ENCODE peak calls at places on chromosomes 2 and 18, in eight cellular contexts. Q is stomach; A is A549; R is HL-60; X is CD8-positive, alpha-beta T cell; K is uterus; Z is cardiac muscle cell; S is AG04450. P is an unnamed sample.

GRCh38 chr2:69132960-69133590 is 120.1 kb downstream of the ANTXR1 start:
- DNase-seq in Q (no peak), A (no peak), R (no peak), X (no peak), K (no peak), Z (no peak), S (no peak), P (no peak)

GRCh38 chr2:226217191-226217590 is 582.4 kb downstream of the IRS1 start:
- DNase-seq in Q (no peak), A (no peak), R (no peak), X (no peak), K (no peak), Z (no peak), S (no peak), P (no peak)

GRCh38 chr2:215360596-215360995 is 48.7 kb downstream of the ATIC start:
- DNase-seq in Q (no peak), A (no peak), R (no peak), X (no peak), K (no peak), Z (no peak), S (no peak), P (no peak)

GRCh38 chr2:1462984-1463383 is 49.7 kb downstream of the TPO start:
- DNase-seq in Q (no peak), A (no peak), R (no peak), X (no peak), K (no peak), Z (no peak), S (no peak), P (no peak)

GRCh38 chr2:179454443-179455218 is 190.0 kb upstream of the SESTD1 start:
- DNase-seq in Q (no peak), A (no peak), R (no peak), X (no peak), K (no peak), Z (no peak), S (peak), P (no peak)

GRCh38 chr2:23703583-23704385 is 223.1 kb downstream of the ATAD2B start:
- DNase-seq in Q (no peak), A (no peak), R (no peak), X (no peak), K (peak), Z (no peak), S (no peak), P (no peak)

GRCh38 chr2:241514986-241515737 is 6.8 kb upstream of the STK25 start:
- DNase-seq in Q (no peak), A (no peak), R (no peak), X (no peak), K (no peak), Z (no peak), S (no peak), P (no peak)

GRCh38 chr2:13212115-13212514 is 495.4 kb downstream of the TRIB2 start:
- DNase-seq in Q (no peak), A (no peak), R (no peak), X (no peak), K (no peak), Z (no peak), S (no peak), P (no peak)

GRCh38 chr18:59155140-59155539 is 15.5 kb downstream of the SEC11C start:
- DNase-seq in Q (no peak), A (no peak), R (no peak), X (no peak), K (no peak), Z (no peak), S (peak), P (no peak)

GRCh38 chr18:69951182-69951581 is 3.5 kb upstream of the CD226 start:
- DNase-seq in Q (no peak), A (no peak), R (no peak), X (no peak), K (no peak), Z (no peak), S (no peak), P (no peak)

GRCh38 chr2:187618813-187619212 is 64.6 kb upstream of the TFPI start:
- DNase-seq in Q (no peak), A (no peak), R (no peak), X (no peak), K (no peak), Z (no peak), S (no peak), P (no peak)

GRCh38 chr2:239227661-239228371 is 173.0 kb downstream of the HDAC4 start:
- DNase-seq in Q (peak), A (no peak), R (no peak), X (no peak), K (no peak), Z (no peak), S (no peak), P (no peak)

GRCh38 chr2:239226677-239227076 is 174.1 kb downstream of the HDAC4 start:
- DNase-seq in Q (peak), A (no peak), R (no peak), X (no peak), K (no peak), Z (no peak), S (no peak), P (no peak)

GRCh38 chr2:239227111-239227581 is 173.7 kb downstream of the HDAC4 start:
- DNase-seq in Q (peak), A (no peak), R (no peak), X (no peak), K (no peak), Z (no peak), S (no peak), P (no peak)

GRCh38 chr2:239225456-239225855 is 175.4 kb downstream of the HDAC4 start:
- DNase-seq in Q (peak), A (no peak), R (peak), X (no peak), K (no peak), Z (no peak), S (no peak), P (no peak)

DNA sequence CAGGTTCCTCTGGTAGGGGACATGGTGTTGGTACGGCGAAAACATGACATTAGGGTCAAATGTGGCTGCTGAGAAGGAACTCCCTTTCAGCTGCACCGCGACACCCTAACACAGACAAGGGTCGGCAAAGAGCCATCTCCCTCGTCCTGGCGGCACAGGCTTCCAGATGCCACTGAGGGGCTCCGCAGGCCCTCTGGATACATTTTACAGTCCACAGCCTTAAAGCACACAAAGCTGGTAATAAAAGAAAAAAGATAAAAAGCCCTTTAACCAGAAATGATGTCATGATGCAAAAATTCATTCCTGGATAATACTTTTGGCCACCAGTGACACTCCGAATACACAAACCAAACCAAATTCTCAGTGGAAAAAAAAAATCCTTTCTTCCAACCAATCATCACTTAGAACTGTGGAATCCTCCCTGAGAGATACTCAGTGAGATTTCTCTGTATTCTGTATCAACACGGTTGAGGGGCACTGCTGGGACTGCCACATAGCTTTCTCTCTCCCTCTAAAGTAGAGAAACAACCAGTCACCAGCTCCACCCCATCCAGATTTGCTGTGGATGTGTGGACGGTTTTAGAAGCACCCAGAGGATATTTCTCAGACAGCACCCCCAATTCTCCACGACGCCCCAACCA is 174.8 kb downstream of the HDAC4 start:
- DNase-seq in Q (peak), A (no peak), R (no peak), X (no peak), K (no peak), Z (no peak), S (peak), P (no peak)
- H3K27ac ChIP-seq in Q (peak), A (peak), R (peak), X (no peak), K (peak), Z (no peak), S (peak), P (no peak)

GRCh38 chr2:151007365-151007764 is 254.3 kb downstream of the RBM43 start:
- DNase-seq in Q (no peak), A (no peak), R (no peak), X (no peak), K (no peak), Z (no peak), S (peak), P (no peak)
- TF ChIP-seq CTCF in Q (no peak), A (no peak), R (no peak), X (no peak), K (no peak), Z (no peak), S (no peak), P (no peak)

GRCh38 chr2:207796585-207797350 is 27.1 kb upstream of the FZD5 start:
- DNase-seq in Q (peak), A (no peak), R (no peak), X (no peak), K (no peak), Z (peak), S (no peak), P (no peak)
- H3K27ac ChIP-seq in Q (peak), A (peak), R (no peak), X (no peak), K (no peak), Z (peak), S (no peak), P (no peak)

GRCh38 chr2:45943231-45944044 is 292.0 kb downstream of the PRKCE start:
- DNase-seq in Q (no peak), A (no peak), R (no peak), X (no peak), K (no peak), Z (no peak), S (no peak), P (no peak)
- TF ChIP-seq CTCF in Q (no peak), A (peak), R (no peak), X (no peak), K (no peak), Z (peak), S (no peak), P (peak)

GRCh38 chr2:121090088-121090715 is 194.8 kb downstream of the TFCP2L1 start:
- DNase-seq in Q (no peak), A (no peak), R (no peak), X (no peak), K (no peak), Z (no peak), S (no peak), P (no peak)
- H3K27ac ChIP-seq in Q (no peak), A (no peak), R (no peak), X (no peak), K (no peak), Z (no peak), S (no peak), P (no peak)

DNA sequence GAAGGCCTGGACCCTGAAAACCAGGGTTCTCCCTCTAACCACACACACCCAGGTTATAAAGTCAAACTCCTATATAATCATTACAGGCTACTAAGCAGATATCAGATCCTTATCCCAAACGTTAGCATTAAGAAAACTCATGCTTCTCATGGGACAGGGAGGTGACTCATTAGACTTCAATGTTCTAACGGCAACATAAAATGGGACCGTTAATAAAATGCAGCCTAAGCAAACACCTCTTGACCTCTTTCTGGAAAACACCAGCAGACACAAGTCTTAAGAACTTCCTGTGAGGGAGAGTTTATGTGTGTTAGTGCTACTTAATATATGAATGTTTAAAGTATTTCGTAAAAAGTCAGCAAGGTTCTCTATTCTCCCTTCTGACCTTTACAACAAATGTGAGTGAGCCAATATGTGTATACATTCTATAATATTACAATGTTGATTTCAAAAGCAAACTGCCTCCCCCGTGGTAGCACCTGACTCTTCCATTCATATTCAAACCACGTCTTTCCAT is 31.7 kb downstream of the LPIN2 start:
- DNase-seq in Q (no peak), A (peak), R (no peak), X (no peak), K (no peak), Z (no peak), S (peak), P (peak)
- TF ChIP-seq CTCF in Q (no peak), A (no peak), R (no peak), X (no peak), K (no peak), Z (no peak), S (no peak), P (no peak)